ENCODE peak calls at places on chromosome 14, in five cellular contexts. P, E, K, X and D are unnamed samples.

GRCh38 chr14:52706286-52706685 is 714 bp upstream of the PSMC6 start:
- DNase-seq in P (no peak), E (no peak), K (no peak), X (no peak), D (no peak)

GRCh38 chr14:51441001-51441400 is 201.0 kb downstream of the TMX1 start:
- DNase-seq in P (no peak), E (no peak), K (no peak), X (no peak), D (no peak)

GRCh38 chr14:58785741-58786140 is 148.0 kb downstream of the DACT1 start:
- DNase-seq in P (no peak), E (no peak), K (no peak), X (no peak), D (no peak)

GRCh38 chr14:101469382-101470251 is 91.7 kb upstream of the DIO3 start:
- DNase-seq in P (no peak), E (no peak), K (peak; percentile 33), X (peak; percentile 45), D (no peak)

GRCh38 chr14:36627981-36628380 is 33.7 kb upstream of the PAX9 start:
- DNase-seq in P (no peak), E (no peak), K (no peak), X (no peak), D (no peak)

GRCh38 chr14:79352026-79352425 is 859.3 kb downstream of the DIO2 start:
- DNase-seq in P (no peak), E (no peak), K (no peak), X (no peak), D (no peak)

GRCh38 chr14:69013943-69014782 is 35.1 kb upstream of the ACTN1 start:
- DNase-seq in P (no peak), E (no peak), K (no peak), X (peak; percentile 74), D (peak; percentile 83)

GRCh38 chr14:48341069-48341468 is 665.7 kb upstream of the MDGA2 start:
- DNase-seq in P (no peak), E (no peak), K (no peak), X (no peak), D (no peak)

GRCh38 chr14:94360945-94361565 is 27.3 kb downstream of the SERPINA1 start:
- DNase-seq in P (no peak), E (no peak), K (no peak), X (no peak), D (no peak)

GRCh38 chr14:30550335-30550734 is 8.6 kb upstream of the G2E3 start:
- DNase-seq in P (no peak), E (no peak), K (no peak), X (no peak), D (no peak)

GRCh38 chr14:94028450-94028826 is 2.3 kb downstream of the OTUB2 start:
- DNase-seq in P (no peak), E (no peak), K (no peak), X (no peak), D (no peak)

GRCh38 chr14:68332011-68332410 is 460.9 kb downstream of the ZFP36L1 start:
- DNase-seq in P (no peak), E (no peak), K (no peak), X (no peak), D (no peak)

GRCh38 chr14:94690896-94691657 is 78.8 kb downstream of the GSC start:
- DNase-seq in P (no peak), E (no peak), K (no peak), X (no peak), D (no peak)

GRCh38 chr14:58738189-58738836 is 100.6 kb downstream of the DACT1 start:
- DNase-seq in P (no peak), E (no peak), K (no peak), X (no peak), D (no peak)

GRCh38 chr14:41950428-41950827 is 343.8 kb downstream of the LRFN5 start:
- DNase-seq in P (no peak), E (no peak), K (no peak), X (no peak), D (no peak)

GRCh38 chr14:92507174-92507768 is 6.3 kb upstream of the RIN3 start:
- DNase-seq in P (no peak), E (no peak), K (no peak), X (no peak), D (no peak)

GRCh38 chr14:76639606-76640272 is 121.5 kb upstream of the VASH1 start:
- DNase-seq in P (no peak), E (no peak), K (no peak), X (no peak), D (no peak)

GRCh38 chr14:36502558-36503508 is 17.2 kb downstream of the NKX2-1 start:
- DNase-seq in P (no peak), E (no peak), K (no peak), X (no peak), D (no peak)

DNA sequence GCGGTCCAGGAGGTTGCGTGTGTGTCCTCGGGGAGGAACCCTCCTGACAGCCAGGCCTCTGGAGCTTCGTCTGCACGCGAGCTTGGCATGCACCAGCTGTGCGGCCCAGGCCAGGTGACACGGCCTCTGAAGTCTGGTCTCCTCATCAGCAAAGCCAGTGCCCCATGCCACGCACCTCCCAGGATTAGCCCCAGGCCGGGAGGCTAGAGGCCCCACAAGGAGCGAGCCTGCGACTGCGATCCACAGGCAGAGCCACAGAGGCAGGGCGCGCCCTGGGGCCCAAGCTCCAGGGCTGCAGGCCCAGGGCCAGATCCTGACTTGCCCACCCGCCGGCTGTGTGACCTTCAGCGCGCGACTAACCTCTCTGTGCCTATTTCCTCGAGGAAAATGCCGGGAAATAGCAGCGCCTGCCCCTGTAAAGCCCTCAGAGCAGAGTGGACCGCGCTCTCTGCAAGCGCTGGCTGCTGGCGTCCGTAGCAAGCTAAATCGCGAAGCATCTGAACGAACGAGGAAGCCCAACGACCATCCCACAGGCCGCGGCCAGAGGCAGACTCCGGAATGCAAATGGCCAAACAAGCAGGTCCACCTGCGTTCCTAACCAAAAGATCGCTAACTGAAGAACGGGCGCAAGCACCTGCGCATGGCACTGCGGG is 492 bp upstream of the BTBD6 start:
- DNase-seq in P (no peak), E (no peak), K (no peak), X (peak; percentile 63), D (no peak)
- H3K27ac ChIP-seq in P (peak overlapping the region; percentile 85), E (peak overlapping the region; percentile 87), K (peak overlapping the region; percentile 3), X (peak overlapping the region; percentile 90), D (peak overlapping the region; percentile 82)

GRCh38 chr14:104723651-104724406 is at the start of gene ADSS1:
- DNase-seq in P (peak; percentile 32), E (peak; percentile 46), K (peak; percentile 84), X (peak; percentile 77), D (peak; percentile 74)

GRCh38 chr14:104721704-104722431 is 2.2 kb upstream of the ADSS1 start:
- DNase-seq in P (no peak), E (no peak), K (no peak), X (peak; percentile 65), D (no peak)

GRCh38 chr14:104724981-104725771 is 1.1 kb downstream of the ADSS1 start:
- DNase-seq in P (no peak), E (no peak), K (peak; percentile 70), X (no peak), D (peak; percentile 22)

GRCh38 chr14:104724407-104724980 is 465 bp downstream of the ADSS1 start:
- DNase-seq in P (no peak), E (peak; percentile 53), K (no peak), X (peak; percentile 72), D (peak; percentile 52)

GRCh38 chr14:104722938-104723650 is 935 bp upstream of the ADSS1 start:
- DNase-seq in P (no peak), E (no peak), K (no peak), X (peak; percentile 67), D (no peak)
- H3K27ac ChIP-seq in P (no peak overlapping the region), E (no peak overlapping the region), K (no peak overlapping the region), X (peak overlapping the region; percentile 77), D (peak overlapping the region; percentile 72)

GRCh38 chr14:88385212-88386101 is at the start of gene SPATA7:
- DNase-seq in P (peak; percentile 89), E (peak; percentile 92), K (peak; percentile 95), X (peak; percentile 98), D (peak; percentile 93)
- H3K27ac ChIP-seq in P (peak within 1 kb of the TSS; percentile 71), E (peak within 1 kb of the TSS; percentile 85), K (no peak within 1 kb of the TSS), X (peak within 1 kb of the TSS; percentile 91), D (peak within 1 kb of the TSS; percentile 72)

GRCh38 chr14:64703393-64704144 is 655 bp upstream of the PLEKHG3 start:
- DNase-seq in P (no peak), E (no peak), K (no peak), X (no peak), D (peak; percentile 21)

GRCh38 chr14:64704743-64705405 is 650 bp downstream of the PLEKHG3 start:
- DNase-seq in P (no peak), E (peak; percentile 31), K (peak; percentile 70), X (no peak), D (peak; percentile 75)

GRCh38 chr14:64705406-64706118 is 1.3 kb downstream of the PLEKHG3 start:
- DNase-seq in P (peak; percentile 28), E (peak; percentile 59), K (no peak), X (no peak), D (peak; percentile 39)

GRCh38 chr14:64702493-64703392 is 1.5 kb upstream of the PLEKHG3 start:
- DNase-seq in P (no peak), E (peak; percentile 44), K (peak; percentile 88), X (no peak), D (peak; percentile 82)

GRCh38 chr14:64704145-64704742 is at the start of gene PLEKHG3:
- DNase-seq in P (peak; percentile 76), E (peak; percentile 86), K (peak; percentile 88), X (peak; percentile 75), D (peak; percentile 91)
- H3K27ac ChIP-seq in P (peak within 1 kb of the TSS; percentile 96), E (peak within 1 kb of the TSS; percentile 94), K (peak within 1 kb of the TSS; percentile 48), X (peak within 1 kb of the TSS; percentile 65), D (peak within 1 kb of the TSS; percentile 84)

GRCh38 chr14:61514006-61514830 is 181.1 kb upstream of the HIF1A start:
- DNase-seq in P (no peak), E (no peak), K (no peak), X (no peak), D (no peak)
- H3K27ac ChIP-seq in P (no peak overlapping the region), E (no peak overlapping the region), K (no peak overlapping the region), X (no peak overlapping the region), D (no peak overlapping the region)

GRCh38 chr14:35341454-35342159 is 49.4 kb downstream of the PSMA6 start:
- DNase-seq in P (peak; percentile 84), E (peak; percentile 95), K (no peak), X (peak; percentile 99), D (peak; percentile 100)
- H3K27ac ChIP-seq in P (peak overlapping the region; percentile 95), E (peak overlapping the region; percentile 95), K (no peak overlapping the region), X (peak overlapping the region; percentile 99), D (peak overlapping the region; percentile 95)

GRCh38 chr14:104184506-104184905 is 46.1 kb downstream of the KIF26A start:
- DNase-seq in P (no peak), E (no peak), K (no peak), X (no peak), D (no peak)
- H3K27ac ChIP-seq in P (no peak overlapping the region), E (no peak overlapping the region), K (no peak overlapping the region), X (peak overlapping the region; percentile 44), D (no peak overlapping the region)

GRCh38 chr14:32709072-32709471 is 229.6 kb upstream of the NPAS3 start:
- DNase-seq in P (no peak), E (peak; percentile 53), K (no peak), X (no peak), D (no peak)
- H3K27ac ChIP-seq in P (peak overlapping the region; percentile 89), E (peak overlapping the region; percentile 73), K (no peak overlapping the region), X (no peak overlapping the region), D (no peak overlapping the region)

GRCh38 chr14:33530358-33530757 is 420.5 kb downstream of the EGLN3 start:
- DNase-seq in P (no peak), E (no peak), K (no peak), X (no peak), D (no peak)
- H3K27ac ChIP-seq in P (no peak overlapping the region), E (no peak overlapping the region), K (no peak overlapping the region), X (no peak overlapping the region), D (no peak overlapping the region)